ENCODE peak calls at places on chromosomes 3 and 15, in seven cellular contexts. One of them, this sample, is unnamed.

GRCh38 chr3:13015286-13016082 is 57.7 kb downstream of the IQSEC1 start:
- DNase-seq in HCT116: no peak
- DNase-seq in SK-N-SH: no peak
- DNase-seq in H1: no peak
- DNase-seq in K562: no peak
- DNase-seq in GM12878: no peak
- DNase-seq in HepG2: no peak
- DNase-seq in this sample: no peak

GRCh38 chr15:28017423-28017924 is 81.6 kb downstream of the OCA2 start:
- DNase-seq in H1: no peak
- DNase-seq in K562: no peak
- DNase-seq in HCT116: no peak
- DNase-seq in SK-N-SH: peak
- DNase-seq in HepG2: peak
- DNase-seq in GM12878: no peak
- DNase-seq in this sample: peak

GRCh38 chr15:34014556-34014955 is 24.4 kb downstream of the AVEN start:
- DNase-seq in HepG2: no peak
- DNase-seq in SK-N-SH: no peak
- DNase-seq in GM12878: no peak
- DNase-seq in HCT116: no peak
- DNase-seq in H1: no peak
- DNase-seq in K562: no peak
- DNase-seq in this sample: no peak

GRCh38 chr15:45790325-45790943 is 155.6 kb downstream of the SQOR start:
- DNase-seq in SK-N-SH: peak
- DNase-seq in HCT116: peak
- DNase-seq in K562: peak
- DNase-seq in H1: no peak
- DNase-seq in HepG2: peak
- DNase-seq in GM12878: no peak
- DNase-seq in this sample: no peak

GRCh38 chr3:184765730-184766074 is 46.3 kb upstream of the VPS8 start:
- DNase-seq in HepG2: no peak
- DNase-seq in HCT116: no peak
- DNase-seq in K562: no peak
- DNase-seq in H1: no peak
- DNase-seq in SK-N-SH: no peak
- DNase-seq in GM12878: peak
- DNase-seq in this sample: no peak

GRCh38 chr3:53142986-53143385 is 12.8 kb upstream of the RFT1 start:
- DNase-seq in HCT116: no peak
- DNase-seq in SK-N-SH: no peak
- DNase-seq in K562: no peak
- DNase-seq in H1: no peak
- DNase-seq in HepG2: no peak
- DNase-seq in GM12878: no peak
- DNase-seq in this sample: no peak

GRCh38 chr3:147408180-147409105 is 722 bp upstream of the ZIC1 start:
- DNase-seq in GM12878: no peak
- DNase-seq in H1: no peak
- DNase-seq in K562: no peak
- DNase-seq in HCT116: no peak
- DNase-seq in HepG2: no peak
- DNase-seq in SK-N-SH: no peak
- DNase-seq in this sample: no peak

GRCh38 chr15:101394654-101395053 is 94.9 kb downstream of the PCSK6 start:
- DNase-seq in K562: no peak
- DNase-seq in H1: peak
- DNase-seq in HCT116: no peak
- DNase-seq in SK-N-SH: no peak
- DNase-seq in GM12878: no peak
- DNase-seq in HepG2: no peak
- DNase-seq in this sample: no peak

GRCh38 chr3:161031134-161031533 is 74.0 kb downstream of the B3GALNT1 start:
- DNase-seq in GM12878: no peak
- DNase-seq in HCT116: no peak
- DNase-seq in SK-N-SH: no peak
- DNase-seq in H1: no peak
- DNase-seq in HepG2: no peak
- DNase-seq in K562: no peak
- DNase-seq in this sample: peak

GRCh38 chr3:24513463-24513862 is 18.8 kb upstream of the THRB start:
- DNase-seq in K562: no peak
- DNase-seq in HepG2: no peak
- DNase-seq in H1: no peak
- DNase-seq in SK-N-SH: no peak
- DNase-seq in HCT116: no peak
- DNase-seq in GM12878: no peak
- DNase-seq in this sample: no peak

GRCh38 chr3:111534701-111535100 is 7.3 kb upstream of the CD96 start:
- DNase-seq in HCT116: no peak
- DNase-seq in H1: no peak
- DNase-seq in HepG2: no peak
- DNase-seq in SK-N-SH: no peak
- DNase-seq in GM12878: no peak
- DNase-seq in K562: no peak
- DNase-seq in this sample: no peak

GRCh38 chr15:28912422-28912821 is 26.6 kb downstream of the APBA2 start:
- DNase-seq in SK-N-SH: peak
- DNase-seq in HCT116: no peak
- DNase-seq in K562: peak
- DNase-seq in GM12878: no peak
- DNase-seq in HepG2: no peak
- DNase-seq in H1: no peak
- DNase-seq in this sample: no peak

GRCh38 chr15:77097317-77097721 is 26.4 kb upstream of the TSPAN3 start:
- DNase-seq in GM12878: no peak
- DNase-seq in HepG2: no peak
- DNase-seq in SK-N-SH: peak
- DNase-seq in HCT116: no peak
- DNase-seq in H1: peak
- DNase-seq in K562: no peak
- DNase-seq in this sample: no peak

GRCh38 chr15:101206173-101206572 is 45.7 kb downstream of the CHSY1 start:
- DNase-seq in K562: no peak
- DNase-seq in SK-N-SH: no peak
- DNase-seq in HepG2: no peak
- DNase-seq in GM12878: no peak
- DNase-seq in HCT116: no peak
- DNase-seq in H1: no peak
- DNase-seq in this sample: no peak

GRCh38 chr15:34812369-34812768 is 17.0 kb upstream of the ACTC1 start:
- DNase-seq in K562: no peak
- DNase-seq in HCT116: no peak
- DNase-seq in GM12878: no peak
- DNase-seq in SK-N-SH: no peak
- DNase-seq in H1: no peak
- DNase-seq in HepG2: no peak
- DNase-seq in this sample: no peak

GRCh38 chr3:138068046-138068445 is 47.4 kb downstream of the DZIP1L start:
- DNase-seq in H1: no peak
- DNase-seq in HepG2: no peak
- DNase-seq in K562: no peak
- DNase-seq in GM12878: no peak
- DNase-seq in HCT116: no peak
- DNase-seq in SK-N-SH: no peak
- DNase-seq in this sample: no peak

DNA sequence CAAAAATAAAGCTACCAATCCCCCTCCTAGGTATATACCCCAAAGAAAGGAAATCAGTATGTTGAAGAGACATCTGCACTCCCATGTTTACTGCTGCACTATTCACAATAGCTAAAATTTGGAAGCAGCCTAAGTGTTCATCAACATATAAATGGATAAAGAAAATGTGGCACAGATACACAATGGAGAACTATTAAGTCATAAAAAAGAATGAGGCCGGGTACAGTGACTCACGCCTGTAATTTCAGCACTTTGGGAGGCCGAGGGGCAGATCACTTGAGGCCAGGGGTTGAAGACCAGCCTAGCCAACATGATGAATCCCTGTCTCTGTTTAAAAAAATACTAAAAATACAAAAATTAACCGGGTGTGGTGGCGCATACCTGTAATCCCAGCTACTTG is 10.0 kb upstream of the PTPN9 start:
- DNase-seq in SK-N-SH: no peak
- DNase-seq in K562: no peak
- DNase-seq in H1: no peak
- DNase-seq in HepG2: no peak
- DNase-seq in HCT116: no peak
- DNase-seq in GM12878: no peak
- DNase-seq in this sample: no peak
- TF ChIP-seq JUND in SK-N-SH: no peak
- TF ChIP-seq JUND in K562: no peak
- TF ChIP-seq JUND in H1: no peak
- TF ChIP-seq JUND in HepG2: no peak
- TF ChIP-seq JUND in HCT116: no peak
- TF ChIP-seq JUND in GM12878: no peak
- TF ChIP-seq JUND in this sample: no peak

GRCh38 chr3:81689617-81690016 is 71.8 kb downstream of the GBE1 start:
- DNase-seq in SK-N-SH: no peak
- DNase-seq in GM12878: no peak
- DNase-seq in K562: no peak
- DNase-seq in HCT116: no peak
- DNase-seq in H1: no peak
- DNase-seq in HepG2: no peak
- DNase-seq in this sample: no peak

GRCh38 chr3:81695302-81695701 is 66.1 kb downstream of the GBE1 start:
- DNase-seq in HepG2: no peak
- DNase-seq in H1: no peak
- DNase-seq in GM12878: no peak
- DNase-seq in HCT116: no peak
- DNase-seq in K562: no peak
- DNase-seq in SK-N-SH: no peak
- DNase-seq in this sample: no peak

GRCh38 chr3:81696090-81696489 is 65.4 kb downstream of the GBE1 start:
- DNase-seq in HCT116: no peak
- DNase-seq in SK-N-SH: no peak
- DNase-seq in H1: no peak
- DNase-seq in GM12878: no peak
- DNase-seq in HepG2: no peak
- DNase-seq in K562: no peak
- DNase-seq in this sample: no peak

GRCh38 chr3:81692766-81693165 is 68.7 kb downstream of the GBE1 start:
- DNase-seq in GM12878: no peak
- DNase-seq in SK-N-SH: no peak
- DNase-seq in HepG2: no peak
- DNase-seq in H1: no peak
- DNase-seq in K562: no peak
- DNase-seq in HCT116: no peak
- DNase-seq in this sample: no peak
- TF ChIP-seq JUND in GM12878: no peak
- TF ChIP-seq JUND in SK-N-SH: no peak
- TF ChIP-seq JUND in HepG2: no peak
- TF ChIP-seq JUND in H1: no peak
- TF ChIP-seq JUND in K562: no peak
- TF ChIP-seq JUND in HCT116: no peak
- TF ChIP-seq JUND in this sample: no peak

DNA sequence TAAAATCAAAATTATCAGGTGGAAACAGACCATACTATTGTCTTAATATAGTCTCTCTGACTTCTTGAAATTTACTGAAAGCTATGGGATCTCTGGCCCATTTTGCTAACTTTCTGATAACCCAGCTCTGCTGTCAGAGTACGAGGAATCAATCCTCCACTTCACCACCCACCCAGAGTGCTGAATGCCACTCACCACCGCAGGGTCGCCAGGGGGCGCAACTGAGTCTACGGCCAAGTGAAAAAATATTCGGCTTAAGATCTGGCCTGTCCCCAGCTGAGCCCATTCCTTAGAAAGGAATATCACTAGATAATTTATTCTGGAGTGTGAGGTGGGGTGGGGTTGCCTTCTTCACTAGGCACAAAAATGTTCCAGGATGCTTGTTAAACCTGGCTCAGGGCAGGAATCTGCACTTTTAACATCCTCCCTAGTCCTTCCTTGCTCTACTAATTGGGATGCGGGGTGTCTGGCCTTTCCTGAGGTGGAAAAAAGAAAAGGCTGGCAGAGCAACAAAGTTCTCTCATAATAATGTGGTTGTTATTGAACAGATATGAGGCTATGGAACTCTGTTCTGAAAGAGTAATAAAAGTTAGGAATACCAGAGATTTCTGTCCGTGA is 520.6 kb downstream of the MFSD1 start:
- DNase-seq in H1: peak
- DNase-seq in HepG2: peak
- DNase-seq in K562: peak
- DNase-seq in SK-N-SH: peak
- DNase-seq in GM12878: no peak
- DNase-seq in HCT116: peak
- DNase-seq in this sample: peak
- TF ChIP-seq JUND in H1: no peak
- TF ChIP-seq JUND in HepG2: no peak
- TF ChIP-seq JUND in K562: no peak
- TF ChIP-seq JUND in SK-N-SH: no peak
- TF ChIP-seq JUND in GM12878: no peak
- TF ChIP-seq JUND in HCT116: no peak
- TF ChIP-seq JUND in this sample: no peak

GRCh38 chr3:43378066-43378935 is 92.0 kb downstream of the SNRK start:
- DNase-seq in H1: no peak
- DNase-seq in SK-N-SH: peak
- DNase-seq in HCT116: peak
- DNase-seq in K562: peak
- DNase-seq in HepG2: peak
- DNase-seq in GM12878: peak
- DNase-seq in this sample: peak

GRCh38 chr3:43373588-43373935 is 87.2 kb downstream of the SNRK start:
- DNase-seq in HepG2: no peak
- DNase-seq in SK-N-SH: no peak
- DNase-seq in HCT116: no peak
- DNase-seq in H1: no peak
- DNase-seq in GM12878: no peak
- DNase-seq in K562: no peak
- DNase-seq in this sample: no peak

DNA sequence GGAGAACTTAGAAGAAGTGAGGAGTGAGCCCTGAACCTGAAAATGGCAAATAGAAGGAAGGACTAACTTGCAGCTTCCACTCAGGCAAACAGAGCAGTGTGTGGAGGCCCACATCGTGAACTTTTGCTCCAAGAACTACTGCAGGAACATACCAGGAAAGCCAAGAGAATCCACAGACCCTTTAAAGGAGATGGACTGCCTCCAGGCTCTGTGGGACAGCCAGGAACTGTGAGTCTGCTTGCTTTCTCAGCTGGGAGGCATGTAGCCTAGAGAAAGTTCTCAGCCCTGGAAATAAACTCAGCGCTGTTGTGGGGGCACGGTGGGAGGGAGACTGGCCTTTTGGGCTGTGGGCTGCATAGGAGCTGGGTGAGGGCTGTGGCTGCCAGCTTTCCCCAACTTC is 93.0 kb downstream of the SNRK start:
- DNase-seq in HepG2: no peak
- DNase-seq in H1: no peak
- DNase-seq in GM12878: no peak
- DNase-seq in SK-N-SH: no peak
- DNase-seq in HCT116: no peak
- DNase-seq in K562: no peak
- DNase-seq in this sample: no peak
- TF ChIP-seq JUND in HepG2: no peak
- TF ChIP-seq JUND in H1: no peak
- TF ChIP-seq JUND in GM12878: no peak
- TF ChIP-seq JUND in SK-N-SH: no peak
- TF ChIP-seq JUND in HCT116: no peak
- TF ChIP-seq JUND in K562: no peak
- TF ChIP-seq JUND in this sample: no peak

This sample was measured in T47D.